ENCODE peak calls at places on chromosomes 2 and 18, in ten cellular contexts. P is activated CD4-positive, alpha-beta T cell treated with anti-CD3 and anti-CD28 coated beads, Interleukin-2, amount 10 ng/mL, durations not matched to agents 7 days and 5 days; X is stimulated activated CD4-positive, alpha-beta T cell treated with anti-CD3 and anti-CD28 coated beads, Interleukin-15, amount 100 ng/mL, for 1 hour; T is T-helper 2 cell; I is NCI-H1436; J is GM12892; G is effector CD4-positive, alpha-beta T cell; D is HS-5; S is AG10803; R is RPMI8226. U is an unnamed sample.
A peak's percentile ranks its signal among the peaks of the same experiment; 100 is the strongest.

GRCh38 chr2:2007551-2008501 is 263.5 kb upstream of the PXDN start:
- DNase-seq in P (no peak), X (no peak), T (no peak), I (no peak), J (no peak), G (no peak), D (no peak), S (no peak), R (no peak), U (no peak)

GRCh38 chr18:48973731-48974130 is 23.0 kb upstream of the SMAD7 start:
- DNase-seq in P (no peak), X (no peak), T (no peak), I (no peak), J (no peak), G (no peak), D (no peak), S (no peak), R (no peak), U (no peak)

GRCh38 chr2:28088970-28089369 is 198.4 kb downstream of the BABAM2 start:
- DNase-seq in P (no peak), X (no peak), T (no peak), I (no peak), J (no peak), G (no peak), D (peak; percentile 56), S (peak; percentile 61), R (no peak), U (no peak)

GRCh38 chr2:9215680-9216079 is 9.1 kb downstream of the ASAP2 start:
- DNase-seq in P (no peak), X (no peak), T (no peak), I (no peak), J (no peak), G (no peak), D (no peak), S (no peak), R (peak; percentile 78), U (no peak)

GRCh38 chr2:218927411-218927810 is 32.1 kb upstream of the CDK5R2 start:
- DNase-seq in P (no peak), X (no peak), T (no peak), I (no peak), J (no peak), G (no peak), D (no peak), S (no peak), R (no peak), U (no peak)

GRCh38 chr18:31309115-31309514 is 8.8 kb upstream of the DSG1 start:
- DNase-seq in P (no peak), X (no peak), T (no peak), I (no peak), J (no peak), G (no peak), D (no peak), S (no peak), R (no peak), U (no peak)

GRCh38 chr18:58496937-58497336 is 132.0 kb downstream of the ALPK2 start:
- DNase-seq in P (no peak), X (no peak), T (no peak), I (no peak), J (no peak), G (no peak), D (no peak), S (no peak), R (no peak), U (no peak)

GRCh38 chr2:59734743-59735142 is 818.7 kb downstream of the BCL11A start:
- DNase-seq in P (no peak), X (no peak), T (no peak), I (no peak), J (no peak), G (no peak), D (no peak), S (no peak), R (no peak), U (no peak)

GRCh38 chr2:209473930-209474419 is 50.1 kb downstream of the MAP2 start:
- DNase-seq in P (no peak), X (no peak), T (no peak), I (no peak), J (no peak), G (no peak), D (peak; percentile 91), S (peak; percentile 94), R (peak; percentile 11), U (peak; percentile 95)

GRCh38 chr2:7524211-7524594 is 607.0 kb downstream of the RNF144A start:
- DNase-seq in P (no peak), X (no peak), T (no peak), I (no peak), J (no peak), G (no peak), D (no peak), S (no peak), R (no peak), U (no peak)

GRCh38 chr2:59032469-59032868 is 791.3 kb upstream of the FANCL start:
- DNase-seq in P (no peak), X (no peak), T (no peak), I (no peak), J (no peak), G (no peak), D (no peak), S (no peak), R (no peak), U (no peak)

GRCh38 chr2:181900007-181900651 is 8.6 kb downstream of the ITPRID2 start:
- DNase-seq in P (no peak), X (no peak), T (peak; percentile 4), I (no peak), J (no peak), G (no peak), D (no peak), S (no peak), R (no peak), U (no peak)

GRCh38 chr2:1488851-1489250 is 75.6 kb downstream of the TPO start:
- DNase-seq in P (no peak), X (no peak), T (no peak), I (no peak), J (no peak), G (no peak), D (no peak), S (no peak), R (no peak), U (no peak)

GRCh38 chr2:15745907-15746306 is 154.2 kb downstream of the DDX1 start:
- DNase-seq in P (no peak), X (no peak), T (no peak), I (no peak), J (no peak), G (no peak), D (no peak), S (no peak), R (no peak), U (no peak)

GRCh38 chr18:80137137-80137536 is 28.1 kb downstream of the ADNP2 start:
- DNase-seq in P (no peak), X (no peak), T (no peak), I (no peak), J (no peak), G (no peak), D (no peak), S (no peak), R (no peak), U (no peak)

GRCh38 chr2:168992591-168993349 is 38.4 kb downstream of the ABCB11 start:
- DNase-seq in P (no peak), X (no peak), T (no peak), I (no peak), J (no peak), G (no peak), D (no peak), S (peak; percentile 1), R (no peak), U (no peak)

GRCh38 chr18:61949946-61950345 is 57.1 kb upstream of the RNF152 start:
- DNase-seq in P (no peak), X (no peak), T (no peak), I (no peak), J (no peak), G (no peak), D (peak; percentile 30), S (peak; percentile 69), R (no peak), U (no peak)

GRCh38 chr2:105396254-105397024 is 2.4 kb downstream of the FHL2 start:
- DNase-seq in P (no peak), X (no peak), T (no peak), I (no peak), J (no peak), G (no peak), D (peak; percentile 96), S (peak; percentile 97), R (no peak), U (peak; percentile 66)

GRCh38 chr18:73564073-73564472 is 583.6 kb downstream of the FBXO15 start:
- DNase-seq in P (no peak), X (no peak), T (no peak), I (no peak), J (no peak), G (no peak), D (peak; percentile 52), S (peak; percentile 71), R (no peak), U (no peak)

GRCh38 chr18:7133181-7133580 is 15.6 kb upstream of the LAMA1 start:
- DNase-seq in P (no peak), X (no peak), T (no peak), I (no peak), J (no peak), G (no peak), D (no peak), S (no peak), R (no peak), U (peak; percentile 58)

U was measured in retinal pigment epithelial cell.